ENCODE peak calls at places on chromosomes 12 and 14, in six cellular contexts. G, L, R, P, H and A are unnamed samples.

GRCh38 chr12:84070311-84070710 is 842.3 kb downstream of the SLC6A15 start:
- DNase-seq in G (no peak), L (no peak), R (no peak), P (peak), H (no peak), A (peak)

GRCh38 chr12:64497484-64497883 is 45.6 kb downstream of the TBK1 start:
- DNase-seq in G (no peak), L (no peak), R (no peak), P (no peak), H (no peak), A (no peak)

GRCh38 chr14:100416081-100416480 is 92.9 kb downstream of the SLC25A47 start:
- DNase-seq in G (no peak), L (no peak), R (no peak), P (no peak), H (no peak), A (no peak)

GRCh38 chr14:29749327-29749726 is 178.3 kb downstream of the PRKD1 start:
- DNase-seq in G (no peak), L (no peak), R (no peak), P (peak), H (no peak), A (peak)

GRCh38 chr14:73591690-73592448 is at the start of gene ACOT4:
- DNase-seq in G (peak), L (no peak), R (peak), P (peak), H (peak), A (no peak)

GRCh38 chr14:75310295-75311059 is 31.8 kb downstream of the FOS start:
- DNase-seq in G (peak), L (peak), R (peak), P (peak), H (no peak), A (peak)

GRCh38 chr14:90451953-90452352 is 55.1 kb downstream of the CALM1 start:
- DNase-seq in G (no peak), L (no peak), R (no peak), P (no peak), H (no peak), A (no peak)

GRCh38 chr12:42666671-42667243 is 77.2 kb upstream of the PRICKLE1 start:
- DNase-seq in G (no peak), L (no peak), R (no peak), P (peak), H (no peak), A (peak)

GRCh38 chr12:90166671-90167070 is 458.0 kb upstream of the ATP2B1 start:
- DNase-seq in G (no peak), L (no peak), R (no peak), P (no peak), H (no peak), A (no peak)

GRCh38 chr12:132596016-132596415 is 14.4 kb downstream of the LRCOL1 start:
- DNase-seq in G (no peak), L (no peak), R (no peak), P (peak), H (no peak), A (peak)

GRCh38 chr14:69818760-69819191 is 21.7 kb upstream of the SLC10A1 start:
- DNase-seq in G (peak), L (peak), R (no peak), P (peak), H (peak), A (peak)

GRCh38 chr12:26699237-26699636 is 133.8 kb downstream of the ITPR2 start:
- DNase-seq in G (no peak), L (no peak), R (no peak), P (no peak), H (no peak), A (peak)

GRCh38 chr12:115337693-115338543 is 653.9 kb upstream of the TBX3 start:
- DNase-seq in G (no peak), L (peak), R (no peak), P (peak), H (no peak), A (peak)

GRCh38 chr14:28673056-28673455 is 93.5 kb upstream of the FOXG1 start:
- DNase-seq in G (no peak), L (no peak), R (no peak), P (peak), H (no peak), A (peak)

GRCh38 chr12:120678572-120678971 is 8.4 kb upstream of the MLEC start:
- DNase-seq in G (no peak), L (no peak), R (no peak), P (no peak), H (no peak), A (peak)

GRCh38 chr12:127308148-127308547 is 958.8 kb upstream of the TMEM132C start:
- DNase-seq in G (no peak), L (no peak), R (no peak), P (no peak), H (no peak), A (no peak)

GRCh38 chr12:13436696-13437391 is 240.3 kb downstream of the EMP1 start:
- DNase-seq in G (no peak), L (no peak), R (no peak), P (peak), H (no peak), A (peak)

GRCh38 chr12:11695321-11695720 is 45.8 kb downstream of the ETV6 start:
- DNase-seq in G (no peak), L (no peak), R (no peak), P (peak), H (no peak), A (peak)

GRCh38 chr12:117151195-117152031 is 38.9 kb downstream of the FBXO21 start:
- DNase-seq in G (peak), L (peak), R (peak), P (peak), H (no peak), A (peak)

GRCh38 chr12:613996-614726 is 49.1 kb downstream of the NINJ2 start:
- DNase-seq in G (no peak), L (no peak), R (peak), P (peak), H (peak), A (peak)

GRCh38 chr14:30855345-30856037 is 18.9 kb upstream of the COCH start:
- DNase-seq in G (no peak), L (no peak), R (no peak), P (no peak), H (peak), A (no peak)
- H3K4me3 ChIP-seq in G (no peak), L (no peak), R (no peak), P (no peak), H (no peak), A (no peak)

GRCh38 chr14:68278568-68279436 is 459.2 kb downstream of the RAD51B start:
- DNase-seq in G (no peak), L (no peak), R (no peak), P (peak), H (no peak), A (peak)

GRCh38 chr14:68281497-68281896 is 461.9 kb downstream of the RAD51B start:
- DNase-seq in G (no peak), L (no peak), R (no peak), P (no peak), H (no peak), A (no peak)

GRCh38 chr14:68282479-68283377 is 463.1 kb downstream of the RAD51B start:
- DNase-seq in G (no peak), L (no peak), R (no peak), P (no peak), H (peak), A (no peak)

GRCh38 chr14:68279777-68280233 is 460.2 kb downstream of the RAD51B start:
- DNase-seq in G (no peak), L (no peak), R (no peak), P (no peak), H (peak), A (no peak)

DNA sequence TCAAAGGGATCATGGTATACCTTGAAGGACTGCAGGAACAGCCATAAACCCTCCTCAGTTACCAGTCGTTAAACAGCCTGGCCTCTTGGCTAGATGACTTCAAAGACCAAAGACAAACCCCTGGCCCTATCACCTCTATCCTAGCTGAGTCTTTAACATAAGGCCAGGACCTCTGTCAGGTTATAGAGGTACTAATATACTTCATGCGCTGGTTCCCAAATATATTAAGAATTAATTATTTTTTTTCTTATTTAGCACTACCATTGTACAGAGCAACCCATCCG is 459.8 kb downstream of the RAD51B start:
- DNase-seq in G (no peak), L (no peak), R (no peak), P (no peak), H (no peak), A (no peak)
- TF ChIP-seq CTCF in G (no peak), L (no peak), R (no peak), P (no peak), H (no peak), A (no peak)

GRCh38 chr12:18750087-18750486 is 12.2 kb downstream of the CAPZA3 start:
- DNase-seq in G (no peak), L (no peak), R (no peak), P (peak), H (no peak), A (peak)

GRCh38 chr12:18752280-18752920 is 14.5 kb downstream of the CAPZA3 start:
- DNase-seq in G (no peak), L (peak), R (no peak), P (peak), H (no peak), A (peak)

GRCh38 chr12:18752947-18753346 is 15.0 kb downstream of the CAPZA3 start:
- DNase-seq in G (no peak), L (no peak), R (no peak), P (no peak), H (no peak), A (no peak)

GRCh38 chr12:18753481-18754117 is 15.7 kb downstream of the CAPZA3 start:
- DNase-seq in G (no peak), L (peak), R (no peak), P (peak), H (no peak), A (peak)

DNA sequence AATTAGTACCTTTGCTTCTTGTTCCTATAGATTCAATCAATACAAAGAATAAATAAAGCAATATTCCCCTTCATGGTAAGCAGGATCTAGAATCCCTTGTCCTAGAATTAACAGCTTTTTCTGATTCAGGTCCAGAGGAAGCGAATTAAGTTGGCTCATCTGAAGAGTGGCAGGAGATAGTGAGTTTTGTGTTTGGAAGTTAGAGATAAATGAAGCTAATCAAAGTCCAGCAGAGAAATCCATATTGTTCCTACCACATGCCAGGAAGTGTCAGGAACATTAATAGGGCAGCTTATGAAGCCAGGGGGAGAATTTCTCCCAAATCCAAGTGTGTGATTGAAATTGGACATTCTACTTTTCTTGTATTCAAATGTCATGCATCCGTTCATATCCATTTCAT is 13.9 kb downstream of the CAPZA3 start:
- DNase-seq in G (no peak), L (no peak), R (no peak), P (no peak), H (no peak), A (no peak)
- H3K4me3 ChIP-seq in G (no peak), L (no peak), R (no peak), P (no peak), H (no peak), A (no peak)

DNA sequence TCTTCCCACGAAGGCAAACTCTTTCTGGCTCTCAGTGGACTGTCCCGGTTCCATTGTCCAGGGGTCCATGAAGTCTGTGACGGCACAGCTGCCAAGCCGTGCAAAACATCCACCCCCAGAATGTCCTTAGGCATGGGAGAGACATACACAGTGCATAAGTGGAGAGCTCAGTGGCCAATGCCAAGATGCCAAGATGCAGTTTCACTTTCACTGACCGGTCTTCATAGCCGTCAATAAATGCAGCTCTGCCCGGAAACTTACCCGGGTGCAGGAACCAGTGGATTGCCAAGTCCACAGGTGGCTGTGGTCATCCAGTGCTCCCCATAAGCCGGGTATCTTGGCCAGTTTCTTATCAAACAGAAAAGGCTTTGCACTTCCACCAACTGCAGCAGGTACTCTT is 162.3 kb downstream of the PTCSC3 start:
- DNase-seq in G (no peak), L (no peak), R (no peak), P (no peak), H (no peak), A (no peak)
- TF ChIP-seq CTCF in G (no peak), L (no peak), R (no peak), P (no peak), H (no peak), A (no peak)

GRCh38 chr14:49828640-49829039 is 23.9 kb downstream of the NEMF start:
- DNase-seq in G (no peak), L (no peak), R (no peak), P (no peak), H (no peak), A (no peak)
- H3K4me3 ChIP-seq in G (no peak), L (no peak), R (no peak), P (no peak), H (no peak), A (no peak)

GRCh38 chr14:55271572-55272414 is 572 bp downstream of the FBXO34 start:
- DNase-seq in G (peak), L (peak), R (peak), P (peak), H (peak), A (peak)
- TF ChIP-seq CTCF in G (no peak), L (no peak), R (no peak), P (no peak), H (no peak), A (no peak)